ENCODE peak calls at places on chromosomes 1 and 21, in four cellular contexts. U is H4; I is activated T-helper 1 cell treated with anti-CD3 and anti-CD28 coated beads, Interleukin-2, amount 50 U/mL, for 16 hours; P is CD4-positive, alpha-beta T cell. X is an unnamed sample.

GRCh38 chr1:226763741-226764264 is 24.7 kb upstream of the ITPKB start:
- DNase-seq in U (peak), I (no peak), P (no peak), X (peak)

GRCh38 chr1:230382060-230382491 is 44.1 kb downstream of the PGBD5 start:
- DNase-seq in U (no peak), I (no peak), P (no peak), X (peak)

GRCh38 chr1:53135735-53136114 is 6.7 kb downstream of the SLC1A7 start:
- DNase-seq in U (peak), I (no peak), P (no peak), X (peak)

GRCh38 chr21:37827878-37828277 is 88.4 kb downstream of the KCNJ6 start:
- DNase-seq in U (no peak), I (no peak), P (no peak), X (no peak)

GRCh38 chr1:100009458-100009857 is 39.7 kb downstream of the SLC35A3 start:
- DNase-seq in U (no peak), I (no peak), P (no peak), X (peak)

GRCh38 chr1:211939876-211940468 is 95.4 kb downstream of the INTS7 start:
- DNase-seq in U (no peak), I (no peak), P (no peak), X (no peak)

GRCh38 chr1:217134857-217135568 is 411.8 kb upstream of the ESRRG start:
- DNase-seq in U (no peak), I (no peak), P (no peak), X (no peak)

GRCh38 chr1:240462766-240463410 is 149.1 kb downstream of the GREM2 start:
- DNase-seq in U (no peak), I (no peak), P (no peak), X (peak)

GRCh38 chr1:160978510-160978927 is 23.9 kb upstream of the ITLN2 start:
- DNase-seq in U (no peak), I (no peak), P (no peak), X (peak)

GRCh38 chr1:70264875-70265274 is 43.7 kb downstream of the SRSF11 start:
- DNase-seq in U (no peak), I (no peak), P (no peak), X (no peak)

GRCh38 chr1:156481527-156481926 is 19.0 kb downstream of the MEF2D start:
- DNase-seq in U (no peak), I (no peak), P (no peak), X (no peak)

GRCh38 chr1:202063093-202063492 is 52.7 kb downstream of the ELF3 start:
- DNase-seq in U (peak), I (no peak), P (no peak), X (peak)

GRCh38 chr1:23103001-23103879 is 65.4 kb downstream of the LUZP1 start:
- DNase-seq in U (peak), I (no peak), P (no peak), X (no peak)

X was measured in choroid plexus epithelial cell.